ENCODE peak calls at places on chromosomes 6 and 20, in eight cellular contexts. S is CD8-positive, alpha-beta memory T cell; O is Calu3; Z is right cardiac atrium; F is amniotic stem cell; E is T-cell; U is AG09309; P is GM13977. W is an unnamed sample.

GRCh38 chr20:62085206-62085605 is 19.5 kb upstream of the TAF4 start:
- DNase-seq in P (no peak), F (no peak), E (no peak), Z (no peak), S (no peak), U (no peak), O (no peak), W (no peak)

GRCh38 chr20:33246077-33246476 is 10.3 kb downstream of the BPIFA1 start:
- DNase-seq in Z (no peak), O (no peak), S (no peak), E (no peak), F (no peak), U (no peak), P (no peak), W (no peak)

GRCh38 chr6:32271427-32271826 is 47.6 kb upstream of the NOTCH4 start:
- DNase-seq in O (no peak), U (no peak), E (no peak), F (no peak), Z (no peak), S (no peak), P (no peak), W (no peak)

GRCh38 chr6:31821301-31822037 is 6.1 kb upstream of the HSPA1B start:
- DNase-seq in P (peak), S (no peak), F (no peak), U (no peak), Z (peak), O (peak), E (no peak), W (no peak)

GRCh38 chr6:137873273-137873762 is 6.3 kb downstream of the TNFAIP3 start:
- DNase-seq in F (no peak), P (peak), E (no peak), O (peak), Z (peak), S (no peak), U (peak), W (peak)

GRCh38 chr20:1664911-1665310 is 7.3 kb upstream of the SIRPG start:
- DNase-seq in E (peak), S (peak), F (no peak), U (no peak), Z (no peak), O (no peak), P (peak), W (no peak)

GRCh38 chr6:106910999-106911949 is 63.3 kb downstream of the CD24 start:
- DNase-seq in S (no peak), F (no peak), U (no peak), O (peak), Z (no peak), E (no peak), P (no peak), W (no peak)

GRCh38 chr20:61956396-61957342 is 109.0 kb downstream of the TAF4 start:
- DNase-seq in F (no peak), E (no peak), O (no peak), U (no peak), S (no peak), Z (no peak), P (no peak), W (peak)

GRCh38 chr6:23696946-23697345 is 429.1 kb upstream of the NRSN1 start:
- DNase-seq in U (no peak), F (no peak), O (no peak), S (no peak), Z (no peak), E (no peak), P (no peak), W (peak)

GRCh38 chr6:145116591-145117178 is 618.6 kb downstream of the EPM2A start:
- DNase-seq in U (no peak), E (no peak), F (no peak), Z (no peak), O (no peak), P (no peak), S (no peak), W (no peak)

GRCh38 chr6:55826941-55827340 is 48.4 kb downstream of the BMP5 start:
- DNase-seq in Z (no peak), O (no peak), S (no peak), U (no peak), P (no peak), F (no peak), E (no peak), W (no peak)

GRCh38 chr6:158022749-158023596 is 41.3 kb downstream of the SYNJ2 start:
- DNase-seq in E (no peak), S (peak), F (no peak), Z (no peak), U (no peak), O (no peak), P (no peak), W (no peak)

GRCh38 chr6:136657629-136658028 is 107.4 kb upstream of the MAP7 start:
- DNase-seq in F (no peak), U (no peak), P (no peak), Z (no peak), S (no peak), O (no peak), E (no peak), W (peak)

GRCh38 chr6:26223677-26224546 is 136.7 kb downstream of the HFE start:
- DNase-seq in S (peak), E (peak), Z (peak), P (peak), O (peak), F (peak), U (peak), W (peak)

W was measured in astrocyte.